ENCODE peak calls at places on chromosomes 1 and 21, in six cellular contexts. N, D, Z, F, C and O are unnamed samples.

GRCh38 chr1:226882631-226883409 is 12.4 kb downstream of the PSEN2 start:
- DNase-seq in N (no peak), D (no peak), Z (no peak), F (no peak), C (no peak), O (no peak)

GRCh38 chr1:160910351-160910750 is 25.4 kb upstream of the ITLN1 start:
- DNase-seq in N (no peak), D (no peak), Z (no peak), F (no peak), C (no peak), O (no peak)

GRCh38 chr1:167516404-167517388 is 1.6 kb downstream of the CD247 start:
- DNase-seq in N (no peak), D (no peak), Z (no peak), F (no peak), C (no peak), O (no peak)

GRCh38 chr1:118275716-118276115 is 90.7 kb upstream of the SPAG17 start:
- DNase-seq in N (no peak), D (no peak), Z (no peak), F (no peak), C (no peak), O (no peak)

GRCh38 chr1:113943028-113943811 is 14.1 kb downstream of the HIPK1 start:
- DNase-seq in N (no peak), D (no peak), Z (no peak), F (no peak), C (no peak), O (no peak)

GRCh38 chr1:1020415-1021009 is 592 bp downstream of the AGRN start:
- DNase-seq in N (no peak), D (peak; percentile 28), Z (peak; percentile 79), F (no peak), C (no peak), O (no peak)

GRCh38 chr1:168287237-168287664 is 6.6 kb downstream of the TBX19 start:
- DNase-seq in N (no peak), D (no peak), Z (peak; percentile 31), F (no peak), C (no peak), O (no peak)

GRCh38 chr1:148362141-148362929 is 120.8 kb downstream of the PPIAL4G start:
- DNase-seq in N (peak; percentile 40), D (peak; percentile 90), Z (no peak), F (no peak), C (peak; percentile 69), O (no peak)

GRCh38 chr1:94683886-94684285 is 136.3 kb upstream of the SLC44A3 start:
- DNase-seq in N (no peak), D (no peak), Z (no peak), F (no peak), C (no peak), O (no peak)

GRCh38 chr1:9097947-9098705 is 28.7 kb upstream of the SLC2A5 start:
- DNase-seq in N (no peak), D (no peak), Z (no peak), F (no peak), C (no peak), O (no peak)

GRCh38 chr1:39609618-39610331 is 29.7 kb downstream of the HEYL start:
- DNase-seq in N (no peak), D (peak; percentile 93), Z (peak; percentile 64), F (peak; percentile 67), C (peak; percentile 87), O (no peak)

GRCh38 chr1:115678141-115678540 is 36.4 kb downstream of the VANGL1 start:
- DNase-seq in N (no peak), D (no peak), Z (no peak), F (no peak), C (no peak), O (no peak)

GRCh38 chr1:215082532-215083407 is at the start of gene KCNK2:
- DNase-seq in N (no peak), D (peak; percentile 75), Z (no peak), F (peak; percentile 52), C (peak; percentile 53), O (no peak)

GRCh38 chr1:116201921-116202320 is 90.7 kb downstream of the MAB21L3 start:
- DNase-seq in N (no peak), D (no peak), Z (no peak), F (no peak), C (no peak), O (no peak)

GRCh38 chr21:36901575-36901974 is 64.9 kb downstream of the HLCS start:
- DNase-seq in N (no peak), D (no peak), Z (no peak), F (no peak), C (no peak), O (no peak)

GRCh38 chr1:109630081-109630880 is 10.6 kb downstream of the AMPD2 start:
- DNase-seq in N (no peak), D (peak; percentile 66), Z (peak; percentile 76), F (no peak), C (no peak), O (no peak)

GRCh38 chr1:203638914-203639313 is 12.3 kb downstream of the ATP2B4 start:
- DNase-seq in N (no peak), D (no peak), Z (no peak), F (no peak), C (no peak), O (no peak)

GRCh38 chr1:193709607-193710006 is 523.2 kb upstream of the B3GALT2 start:
- DNase-seq in N (no peak), D (no peak), Z (no peak), F (no peak), C (no peak), O (no peak)

GRCh38 chr1:114092118-114092517 is 61.6 kb downstream of the SYT6 start:
- DNase-seq in N (no peak), D (no peak), Z (no peak), F (no peak), C (no peak), O (no peak)

GRCh38 chr1:64476251-64476952 is 6.5 kb downstream of the CACHD1 start:
- DNase-seq in N (no peak), D (no peak), Z (no peak), F (no peak), C (no peak), O (no peak)

GRCh38 chr1:16888806-16889178 is 7.0 kb upstream of the RNU1-2 start:
- DNase-seq in N (no peak), D (peak; percentile 78), Z (no peak), F (peak; percentile 71), C (no peak), O (no peak)

GRCh38 chr1:158978730-158979129 is 31.0 kb upstream of the IFI16 start:
- DNase-seq in N (no peak), D (no peak), Z (no peak), F (no peak), C (no peak), O (no peak)

GRCh38 chr21:42527489-42528158 is 14.0 kb downstream of the SLC37A1 start:
- DNase-seq in N (no peak), D (no peak), Z (no peak), F (no peak), C (no peak), O (no peak)

GRCh38 chr1:12405325-12406217 is 175.7 kb downstream of the VPS13D start:
- DNase-seq in N (peak; percentile 30), D (peak; percentile 63), Z (peak; percentile 51), F (no peak), C (no peak), O (no peak)

GRCh38 chr21:46386726-46387073 is 62.7 kb downstream of the PCNT start:
- DNase-seq in N (no peak), D (no peak), Z (no peak), F (no peak), C (no peak), O (no peak)
- H3K27ac ChIP-seq in N (no peak overlapping the region), D (no peak overlapping the region), Z (no peak overlapping the region), F (no peak overlapping the region), C (no peak overlapping the region), O (no peak overlapping the region)

GRCh38 chr1:41740058-41740457 is 178.7 kb downstream of the HIVEP3 start:
- DNase-seq in N (no peak), D (no peak), Z (no peak), F (peak; percentile 24), C (peak; percentile 46), O (no peak)
- H3K27ac ChIP-seq in N (peak overlapping the region; percentile 54), D (no peak overlapping the region), Z (no peak overlapping the region), F (no peak overlapping the region), C (peak overlapping the region; percentile 84), O (no peak overlapping the region)

GRCh38 chr1:36238433-36238832 is 14.2 kb downstream of the THRAP3 start:
- DNase-seq in N (no peak), D (no peak), Z (no peak), F (no peak), C (no peak), O (no peak)
- H3K27ac ChIP-seq in N (no peak overlapping the region), D (peak overlapping the region; percentile 57), Z (no peak overlapping the region), F (no peak overlapping the region), C (no peak overlapping the region), O (no peak overlapping the region)

GRCh38 chr21:39097335-39097861 is 85.9 kb downstream of the PSMG1 start:
- DNase-seq in N (no peak), D (no peak), Z (no peak), F (no peak), C (no peak), O (no peak)
- H3K27ac ChIP-seq in N (no peak overlapping the region), D (no peak overlapping the region), Z (no peak overlapping the region), F (no peak overlapping the region), C (peak overlapping the region; percentile 78), O (peak overlapping the region; percentile 70)

GRCh38 chr1:184838374-184838995 is 83.8 kb upstream of the EDEM3 start:
- DNase-seq in N (peak; percentile 68), D (no peak), Z (no peak), F (no peak), C (no peak), O (peak; percentile 24)
- H3K27ac ChIP-seq in N (peak overlapping the region; percentile 73), D (no peak overlapping the region), Z (no peak overlapping the region), F (peak overlapping the region; percentile 78), C (peak overlapping the region; percentile 17), O (no peak overlapping the region)

DNA sequence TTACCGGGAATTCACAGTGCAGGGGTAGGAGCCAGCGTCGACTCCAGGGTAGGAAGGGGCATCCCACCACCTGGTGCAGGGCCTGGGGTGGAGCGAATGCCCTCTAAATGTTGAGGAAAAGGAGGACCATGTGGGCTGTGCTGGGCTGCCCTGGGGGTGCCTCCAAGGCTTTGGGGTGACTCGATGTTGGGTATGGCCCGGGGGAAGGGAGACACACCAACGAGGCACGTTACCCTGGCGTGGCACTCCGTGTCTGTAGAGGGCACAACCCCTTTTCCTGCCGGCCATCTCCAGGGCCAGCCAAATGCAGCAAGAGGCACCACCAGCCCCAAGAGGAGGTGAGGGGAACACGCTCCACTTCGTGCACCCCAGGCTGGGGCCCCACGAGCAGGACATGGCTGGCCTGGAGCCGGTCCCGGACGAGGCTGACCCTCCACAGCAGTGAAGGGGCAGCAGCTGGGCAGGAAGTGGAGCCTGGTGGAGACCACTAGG is 11.2 kb downstream of the ACTRT2 start:
- DNase-seq in N (no peak), D (no peak), Z (no peak), F (peak; percentile 54), C (peak; percentile 60), O (no peak)
- H3K27ac ChIP-seq in N (no peak overlapping the region), D (no peak overlapping the region), Z (no peak overlapping the region), F (no peak overlapping the region), C (no peak overlapping the region), O (no peak overlapping the region)